ENCODE peak calls at places on chromosomes 16 and 17, in six cellular contexts. S is HTR-8/SVneo, N is AG09319, B is NAMALWA, V is islet precursor cell, W is ureter. E is an unnamed sample.

GRCh38 chr16:67486805-67487204 is 3.5 kb upstream of the AGRP start:
- DNase-seq in N (no peak), V (no peak), S (no peak), W (no peak), B (no peak), E (no peak)

GRCh38 chr17:4008082-4008435 is 43.8 kb upstream of the ATP2A3 start:
- DNase-seq in S (no peak), B (peak), V (no peak), N (no peak), W (no peak), E (no peak)

GRCh38 chr17:57542518-57542917 is 202.6 kb downstream of the CCDC182 start:
- DNase-seq in S (no peak), B (no peak), W (no peak), V (no peak), N (no peak), E (no peak)

GRCh38 chr16:67468731-67469130 is 12.2 kb downstream of the ATP6V0D1 start:
- DNase-seq in V (no peak), W (no peak), S (no peak), N (no peak), B (no peak), E (no peak)

GRCh38 chr17:41019415-41019814 is 7.6 kb downstream of the KRTAP1-5 start:
- DNase-seq in S (no peak), V (no peak), W (no peak), N (no peak), B (no peak), E (no peak)

GRCh38 chr17:38571833-38572274 is 33.9 kb downstream of the SRCIN1 start:
- DNase-seq in V (no peak), B (no peak), S (no peak), W (no peak), N (no peak), E (no peak)

GRCh38 chr16:88779406-88780099 is 5.5 kb downstream of the PIEZO1 start:
- DNase-seq in N (no peak), W (no peak), B (no peak), V (no peak), S (no peak), E (no peak)

GRCh38 chr16:49502136-49502881 is 128.7 kb downstream of the C16orf78 start:
- DNase-seq in W (no peak), S (no peak), N (no peak), B (no peak), V (no peak), E (no peak)

GRCh38 chr17:4919511-4920047 is 12.5 kb upstream of the GP1BA start:
- DNase-seq in V (peak), W (no peak), S (no peak), B (no peak), N (no peak), E (no peak)

GRCh38 chr17:34584805-34585416 is 5.5 kb downstream of the TMEM132E start:
- DNase-seq in V (no peak), S (peak), B (peak), W (no peak), N (no peak), E (no peak)

GRCh38 chr17:66255112-66255511 is 25.9 kb upstream of the APOH start:
- DNase-seq in V (no peak), W (peak), N (peak), B (peak), S (peak), E (no peak)

GRCh38 chr17:59693582-59693981 is 13.6 kb downstream of the PTRH2 start:
- DNase-seq in W (no peak), B (no peak), N (no peak), V (no peak), S (no peak), E (no peak)

GRCh38 chr16:4918790-4919210 is 18.1 kb downstream of the PPL start:
- DNase-seq in B (no peak), N (no peak), S (no peak), V (peak), W (peak), E (no peak)

GRCh38 chr17:47203984-47204721 is 5.0 kb upstream of the MYL4 start:
- DNase-seq in S (no peak), V (no peak), N (no peak), W (no peak), B (peak), E (no peak)

GRCh38 chr17:17055286-17056166 is 13.3 kb downstream of the MPRIP start:
- DNase-seq in S (no peak), N (no peak), V (peak), W (peak), B (no peak), E (no peak)

GRCh38 chr17:8585911-8586310 is 44.6 kb downstream of the MYH10 start:
- DNase-seq in S (no peak), B (no peak), N (no peak), W (no peak), V (no peak), E (no peak)

GRCh38 chr17:48770954-48771353 is 42.4 kb upstream of the HOXB13 start:
- DNase-seq in W (no peak), B (no peak), N (no peak), S (no peak), V (no peak), E (no peak)

GRCh38 chr16:49440156-49441065 is 66.8 kb downstream of the C16orf78 start:
- DNase-seq in S (no peak), W (no peak), N (no peak), V (no peak), B (no peak), E (no peak)

E was measured in activated CD4-positive, CD25-positive, alpha-beta regulatory T cell.